ENCODE peak calls at places on chromosomes 13 and 19, in nine cellular contexts. One of them, this sample, is unnamed.

GRCh38 chr19:4801085-4801619 is 9.6 kb downstream of the FEM1A start:
- DNase-seq in thoracic aorta: no peak
- DNase-seq in esophagus squamous epithelium: no peak
- DNase-seq in pancreas: no peak
- DNase-seq in IMR-90: no peak
- DNase-seq in neural progenitor cell: no peak
- DNase-seq in AG04449: no peak
- DNase-seq in A549: no peak
- DNase-seq in kidney: no peak
- DNase-seq in this sample: no peak

GRCh38 chr13:37446503-37446902 is 152.1 kb downstream of the POSTN start:
- DNase-seq in thoracic aorta: no peak
- DNase-seq in esophagus squamous epithelium: no peak
- DNase-seq in pancreas: no peak
- DNase-seq in IMR-90: peak
- DNase-seq in neural progenitor cell: no peak
- DNase-seq in AG04449: peak
- DNase-seq in A549: no peak
- DNase-seq in kidney: no peak
- DNase-seq in this sample: no peak

GRCh38 chr13:30774214-30774730 is 38.9 kb downstream of the ALOX5AP start:
- DNase-seq in thoracic aorta: no peak
- DNase-seq in esophagus squamous epithelium: no peak
- DNase-seq in pancreas: no peak
- DNase-seq in IMR-90: no peak
- DNase-seq in neural progenitor cell: no peak
- DNase-seq in AG04449: no peak
- DNase-seq in A549: no peak
- DNase-seq in kidney: no peak
- DNase-seq in this sample: no peak

GRCh38 chr19:27746691-27747380 is 1466.1 kb downstream of the UQCRFS1 start:
- DNase-seq in thoracic aorta: no peak
- DNase-seq in esophagus squamous epithelium: no peak
- DNase-seq in pancreas: no peak
- DNase-seq in IMR-90: peak
- DNase-seq in neural progenitor cell: peak
- DNase-seq in AG04449: no peak
- DNase-seq in A549: peak
- DNase-seq in kidney: peak
- DNase-seq in this sample: peak

GRCh38 chr19:35973487-35973886 is 21.5 kb upstream of the SDHAF1 start:
- DNase-seq in thoracic aorta: no peak
- DNase-seq in esophagus squamous epithelium: no peak
- DNase-seq in pancreas: no peak
- DNase-seq in IMR-90: no peak
- DNase-seq in neural progenitor cell: no peak
- DNase-seq in AG04449: no peak
- DNase-seq in A549: no peak
- DNase-seq in kidney: no peak
- DNase-seq in this sample: no peak

GRCh38 chr13:74102691-74103090 is 31.5 kb downstream of the KLF12 start:
- DNase-seq in thoracic aorta: no peak
- DNase-seq in esophagus squamous epithelium: no peak
- DNase-seq in pancreas: no peak
- DNase-seq in IMR-90: no peak
- DNase-seq in neural progenitor cell: no peak
- DNase-seq in AG04449: no peak
- DNase-seq in A549: no peak
- DNase-seq in kidney: no peak
- DNase-seq in this sample: no peak

GRCh38 chr13:24626449-24626848 is 53.8 kb upstream of the ATP12A start:
- DNase-seq in thoracic aorta: no peak
- DNase-seq in esophagus squamous epithelium: no peak
- DNase-seq in pancreas: no peak
- DNase-seq in IMR-90: no peak
- DNase-seq in neural progenitor cell: no peak
- DNase-seq in AG04449: no peak
- DNase-seq in A549: no peak
- DNase-seq in kidney: no peak
- DNase-seq in this sample: no peak

GRCh38 chr13:89900104-89900760 is 1447.3 kb upstream of the MIR17HG start:
- DNase-seq in thoracic aorta: no peak
- DNase-seq in esophagus squamous epithelium: no peak
- DNase-seq in pancreas: no peak
- DNase-seq in IMR-90: no peak
- DNase-seq in neural progenitor cell: no peak
- DNase-seq in AG04449: no peak
- DNase-seq in A549: no peak
- DNase-seq in kidney: no peak
- DNase-seq in this sample: no peak

GRCh38 chr19:1615156-1615765 is 10.0 kb upstream of the UQCR11 start:
- DNase-seq in thoracic aorta: no peak
- DNase-seq in esophagus squamous epithelium: no peak
- DNase-seq in pancreas: no peak
- DNase-seq in IMR-90: no peak
- DNase-seq in neural progenitor cell: no peak
- DNase-seq in AG04449: no peak
- DNase-seq in A549: no peak
- DNase-seq in kidney: peak
- DNase-seq in this sample: no peak

GRCh38 chr19:48815870-48816501 is 5.2 kb upstream of the BCAT2 start:
- DNase-seq in thoracic aorta: no peak
- DNase-seq in esophagus squamous epithelium: no peak
- DNase-seq in pancreas: peak
- DNase-seq in IMR-90: peak
- DNase-seq in neural progenitor cell: no peak
- DNase-seq in AG04449: no peak
- DNase-seq in A549: peak
- DNase-seq in kidney: no peak
- DNase-seq in this sample: no peak
- TF ChIP-seq CTCF in thoracic aorta: no peak
- TF ChIP-seq CTCF in esophagus squamous epithelium: peak
- TF ChIP-seq CTCF in pancreas: no peak
- TF ChIP-seq CTCF in IMR-90: no peak
- TF ChIP-seq CTCF in neural progenitor cell: no peak
- TF ChIP-seq CTCF in AG04449: no peak
- TF ChIP-seq CTCF in A549: no peak
- TF ChIP-seq CTCF in kidney: no peak
- TF ChIP-seq CTCF in this sample: peak

GRCh38 chr13:111323950-111324651 is 3.7 kb downstream of the TEX29 start:
- DNase-seq in thoracic aorta: no peak
- DNase-seq in esophagus squamous epithelium: no peak
- DNase-seq in pancreas: no peak
- DNase-seq in IMR-90: peak
- DNase-seq in neural progenitor cell: no peak
- DNase-seq in AG04449: no peak
- DNase-seq in A549: no peak
- DNase-seq in kidney: peak
- DNase-seq in this sample: no peak
- H3K4me3 ChIP-seq in thoracic aorta: no peak
- H3K4me3 ChIP-seq in esophagus squamous epithelium: no peak
- H3K4me3 ChIP-seq in pancreas: no peak
- H3K4me3 ChIP-seq in IMR-90: no peak
- H3K4me3 ChIP-seq in neural progenitor cell: no peak
- H3K4me3 ChIP-seq in AG04449: no peak
- H3K4me3 ChIP-seq in A549: no peak
- H3K4me3 ChIP-seq in kidney: no peak
- H3K4me3 ChIP-seq in this sample: no peak

GRCh38 chr19:38526430-38526829 is 91.3 kb downstream of the MAP4K1 start:
- DNase-seq in thoracic aorta: no peak
- DNase-seq in esophagus squamous epithelium: no peak
- DNase-seq in pancreas: no peak
- DNase-seq in IMR-90: no peak
- DNase-seq in neural progenitor cell: no peak
- DNase-seq in AG04449: no peak
- DNase-seq in A549: no peak
- DNase-seq in kidney: no peak
- DNase-seq in this sample: no peak

GRCh38 chr19:38522915-38523314 is 89.4 kb downstream of the RYR1 start:
- DNase-seq in thoracic aorta: no peak
- DNase-seq in esophagus squamous epithelium: no peak
- DNase-seq in pancreas: no peak
- DNase-seq in IMR-90: no peak
- DNase-seq in neural progenitor cell: no peak
- DNase-seq in AG04449: no peak
- DNase-seq in A549: no peak
- DNase-seq in kidney: no peak
- DNase-seq in this sample: no peak

GRCh38 chr19:38524369-38524768 is 90.9 kb downstream of the RYR1 start:
- DNase-seq in thoracic aorta: no peak
- DNase-seq in esophagus squamous epithelium: no peak
- DNase-seq in pancreas: no peak
- DNase-seq in IMR-90: no peak
- DNase-seq in neural progenitor cell: no peak
- DNase-seq in AG04449: no peak
- DNase-seq in A549: no peak
- DNase-seq in kidney: no peak
- DNase-seq in this sample: no peak

GRCh38 chr19:38523319-38523718 is 89.8 kb downstream of the RYR1 start:
- DNase-seq in thoracic aorta: no peak
- DNase-seq in esophagus squamous epithelium: no peak
- DNase-seq in pancreas: no peak
- DNase-seq in IMR-90: no peak
- DNase-seq in neural progenitor cell: no peak
- DNase-seq in AG04449: no peak
- DNase-seq in A549: no peak
- DNase-seq in kidney: no peak
- DNase-seq in this sample: no peak

DNA sequence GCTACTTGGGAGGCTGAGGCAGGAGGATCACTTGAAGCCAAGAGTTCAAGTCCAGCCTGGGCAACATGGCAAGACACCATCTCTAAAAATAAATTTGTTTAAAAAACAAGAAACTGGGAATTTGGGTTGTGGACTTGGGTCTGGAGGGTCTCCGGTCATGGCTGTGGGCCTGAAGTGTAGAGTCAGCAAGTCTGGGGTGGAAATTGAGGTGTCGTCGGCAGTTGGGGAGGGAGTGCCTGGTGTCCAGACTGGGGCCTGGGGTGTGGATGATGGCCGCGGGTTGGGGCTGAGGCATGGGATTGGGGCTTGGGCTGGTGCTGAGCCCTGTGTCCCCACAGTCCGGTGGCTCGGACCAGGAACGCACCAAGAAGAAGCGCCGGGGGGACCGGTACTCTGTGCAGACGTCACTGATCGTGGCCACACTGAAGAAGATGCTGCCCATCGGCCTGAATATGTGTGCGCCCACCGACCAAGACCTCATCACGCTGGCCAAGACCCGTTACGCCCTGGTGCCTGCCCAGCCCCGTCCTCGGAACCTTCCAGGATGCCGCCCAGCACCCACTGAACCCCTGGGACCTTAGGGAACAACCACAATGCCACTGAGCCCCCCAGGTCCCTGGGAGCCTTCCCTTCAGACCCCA is 91.6 kb downstream of the RYR1 start:
- DNase-seq in thoracic aorta: no peak
- DNase-seq in esophagus squamous epithelium: no peak
- DNase-seq in pancreas: no peak
- DNase-seq in IMR-90: no peak
- DNase-seq in neural progenitor cell: no peak
- DNase-seq in AG04449: no peak
- DNase-seq in A549: no peak
- DNase-seq in kidney: no peak
- DNase-seq in this sample: no peak
- TF ChIP-seq CTCF in thoracic aorta: no peak
- TF ChIP-seq CTCF in esophagus squamous epithelium: no peak
- TF ChIP-seq CTCF in pancreas: no peak
- TF ChIP-seq CTCF in IMR-90: no peak
- TF ChIP-seq CTCF in neural progenitor cell: no peak
- TF ChIP-seq CTCF in AG04449: no peak
- TF ChIP-seq CTCF in A549: no peak
- TF ChIP-seq CTCF in kidney: no peak
- TF ChIP-seq CTCF in this sample: no peak

DNA sequence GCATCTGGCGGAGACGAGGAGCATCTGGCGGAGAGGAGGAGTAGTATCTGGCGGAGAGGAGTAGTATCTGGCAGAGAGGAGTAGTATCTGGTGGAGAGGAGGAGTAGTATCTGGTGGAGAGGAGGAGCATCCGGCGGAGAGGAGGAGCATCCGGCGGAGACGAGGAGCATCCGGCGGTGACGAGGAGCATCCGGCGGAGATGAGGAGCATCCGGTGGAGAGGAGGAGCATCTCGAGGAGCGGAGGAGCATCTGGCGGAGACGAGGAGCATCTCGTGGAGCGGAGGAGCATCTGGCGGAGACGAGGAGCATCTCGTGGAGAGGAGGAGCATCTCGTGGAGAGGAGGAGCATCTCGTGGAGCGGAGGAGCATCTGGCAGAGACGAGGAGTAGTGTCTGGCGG is 18.6 kb downstream of the C13orf46 start:
- DNase-seq in thoracic aorta: no peak
- DNase-seq in esophagus squamous epithelium: no peak
- DNase-seq in pancreas: no peak
- DNase-seq in IMR-90: no peak
- DNase-seq in neural progenitor cell: no peak
- DNase-seq in AG04449: no peak
- DNase-seq in A549: no peak
- DNase-seq in kidney: peak
- DNase-seq in this sample: no peak
- H3K4me3 ChIP-seq in thoracic aorta: no peak
- H3K4me3 ChIP-seq in esophagus squamous epithelium: no peak
- H3K4me3 ChIP-seq in pancreas: no peak
- H3K4me3 ChIP-seq in IMR-90: no peak
- H3K4me3 ChIP-seq in neural progenitor cell: no peak
- H3K4me3 ChIP-seq in AG04449: no peak
- H3K4me3 ChIP-seq in A549: no peak
- H3K4me3 ChIP-seq in kidney: no peak
- H3K4me3 ChIP-seq in this sample: no peak

DNA sequence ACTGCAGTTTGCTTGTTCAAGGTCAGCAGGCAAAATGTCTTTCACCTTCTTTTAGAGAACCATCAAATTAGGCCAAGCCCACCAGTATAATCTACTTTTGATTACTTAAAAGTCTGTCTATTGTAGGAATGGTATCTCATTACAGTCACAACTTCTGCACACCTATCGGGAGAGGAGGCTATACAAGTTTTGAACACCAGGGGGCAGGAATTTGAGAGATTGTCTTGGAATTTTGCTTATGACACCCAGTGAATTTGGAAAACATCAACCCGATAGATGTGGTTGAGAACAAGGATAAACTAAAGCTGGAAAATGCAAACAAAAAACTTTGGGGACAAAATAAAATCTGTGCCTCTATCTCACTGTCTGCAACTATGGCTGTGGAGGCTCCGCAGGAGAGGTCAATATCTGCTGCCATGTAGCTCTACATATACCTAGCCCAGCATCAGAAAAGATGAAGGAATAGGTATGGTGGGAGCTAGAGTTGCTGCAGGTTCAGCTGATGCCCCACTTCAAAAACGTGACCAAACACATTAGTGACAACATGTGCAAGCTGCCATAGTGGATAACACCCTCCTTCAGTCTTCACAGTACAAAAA is 1299.2 kb upstream of the SPRY2 start:
- DNase-seq in thoracic aorta: no peak
- DNase-seq in esophagus squamous epithelium: no peak
- DNase-seq in pancreas: no peak
- DNase-seq in IMR-90: no peak
- DNase-seq in neural progenitor cell: peak
- DNase-seq in AG04449: no peak
- DNase-seq in A549: no peak
- DNase-seq in kidney: no peak
- DNase-seq in this sample: no peak
- TF ChIP-seq CTCF in thoracic aorta: no peak
- TF ChIP-seq CTCF in esophagus squamous epithelium: peak
- TF ChIP-seq CTCF in pancreas: no peak
- TF ChIP-seq CTCF in IMR-90: no peak
- TF ChIP-seq CTCF in neural progenitor cell: peak
- TF ChIP-seq CTCF in AG04449: no peak
- TF ChIP-seq CTCF in A549: peak
- TF ChIP-seq CTCF in kidney: peak
- TF ChIP-seq CTCF in this sample: no peak

GRCh38 chr19:6423499-6424189 is 967 bp downstream of the KHSRP start:
- DNase-seq in thoracic aorta: no peak
- DNase-seq in esophagus squamous epithelium: no peak
- DNase-seq in pancreas: no peak
- DNase-seq in IMR-90: peak
- DNase-seq in neural progenitor cell: peak
- DNase-seq in AG04449: peak
- DNase-seq in A549: peak
- DNase-seq in kidney: no peak
- DNase-seq in this sample: no peak
- H3K4me3 ChIP-seq in thoracic aorta: peak
- H3K4me3 ChIP-seq in esophagus squamous epithelium: peak
- H3K4me3 ChIP-seq in pancreas: peak
- H3K4me3 ChIP-seq in IMR-90: peak
- H3K4me3 ChIP-seq in neural progenitor cell: peak
- H3K4me3 ChIP-seq in AG04449: peak
- H3K4me3 ChIP-seq in A549: peak
- H3K4me3 ChIP-seq in kidney: peak
- H3K4me3 ChIP-seq in this sample: peak